ENCODE peak calls at places on chromosomes 7 and 10, in five cellular contexts. T, D, V, J and Y are unnamed samples. For H3K9me3, the result is how much of the 10 kb centered on the place peaks cover.

GRCh38 chr7:25763461-25763860 is 388.5 kb upstream of the NFE2L3 start:
- DNase-seq in T (no peak), D (no peak), V (no peak), J (no peak), Y (no peak)

GRCh38 chr10:86583983-86584382 is 62.4 kb upstream of the WAPL start:
- DNase-seq in T (no peak), D (no peak), V (no peak), J (peak), Y (no peak)

GRCh38 chr10:4241724-4242345 is 456.8 kb upstream of the KLF6 start:
- DNase-seq in T (no peak), D (no peak), V (peak), J (no peak), Y (peak)

GRCh38 chr10:2214805-2215204 is 477.5 kb upstream of the ADARB2 start:
- DNase-seq in T (no peak), D (no peak), V (no peak), J (no peak), Y (no peak)

GRCh38 chr10:100972904-100973535 is 3.7 kb downstream of the SEMA4G start:
- DNase-seq in T (peak), D (no peak), V (no peak), J (no peak), Y (no peak)

GRCh38 chr7:85736085-85736484 is 549.2 kb upstream of the SEMA3D start:
- DNase-seq in T (no peak), D (no peak), V (no peak), J (no peak), Y (no peak)

GRCh38 chr7:85162743-85163142 is 24.1 kb downstream of the SEMA3D start:
- DNase-seq in T (no peak), D (no peak), V (peak), J (no peak), Y (peak)

GRCh38 chr10:71252195-71252594 is 39.8 kb downstream of the UNC5B start:
- DNase-seq in T (no peak), D (no peak), V (no peak), J (no peak), Y (no peak)

GRCh38 chr7:44145419-44145968 is 4.4 kb upstream of the MYL7 start:
- DNase-seq in T (peak), D (no peak), V (no peak), J (no peak), Y (no peak)

GRCh38 chr10:107914450-107915276 is 750.2 kb upstream of the SORCS1 start:
- DNase-seq in T (no peak), D (no peak), V (peak), J (no peak), Y (no peak)

GRCh38 chr10:6301482-6302083 is 98.9 kb downstream of the PFKFB3 start:
- DNase-seq in T (no peak), D (no peak), V (no peak), J (peak), Y (no peak)

GRCh38 chr10:124464028-124464751 is 2.6 kb downstream of the LHPP start:
- DNase-seq in T (no peak), D (no peak), V (no peak), J (no peak), Y (no peak)

GRCh38 chr7:105408791-105409410 is 20.2 kb upstream of the SRPK2 start:
- DNase-seq in T (no peak), D (no peak), V (no peak), J (no peak), Y (no peak)

GRCh38 chr10:4195214-4195613 is 410.2 kb upstream of the KLF6 start:
- DNase-seq in T (no peak), D (peak), V (peak), J (peak), Y (no peak)

GRCh38 chr10:102310356-102311024 is 65.2 kb downstream of the GBF1 start:
- DNase-seq in T (no peak), D (peak), V (peak), J (peak), Y (peak)

GRCh38 chr10:35092851-35093250 is 2.7 kb upstream of the CUL2 start:
- DNase-seq in T (no peak), D (no peak), V (peak), J (peak), Y (no peak)

GRCh38 chr7:158255558-158255957 is 332.1 kb downstream of the PTPRN2 start:
- DNase-seq in T (no peak), D (no peak), V (no peak), J (no peak), Y (no peak)
- H3K9me3 ChIP-seq in T (under half), D (under half), V (under half), J (under half), Y (under half)

GRCh38 chr7:41822259-41822658 is 119.4 kb upstream of the INHBA start:
- DNase-seq in T (no peak), D (no peak), V (no peak), J (no peak), Y (no peak)
- H3K27ac ChIP-seq in T (no peak), D (no peak), V (no peak), J (no peak), Y (no peak)

GRCh38 chr10:130425881-130426435 is 289.8 kb downstream of the GLRX3 start:
- DNase-seq in T (no peak), D (no peak), V (no peak), J (no peak), Y (no peak)
- H3K9me3 ChIP-seq in T (under half), D (under half), V (under half), J (under half), Y (under half)

GRCh38 chr7:73442222-73442902 is 8.8 kb downstream of the FZD9 start:
- DNase-seq in T (no peak), D (no peak), V (no peak), J (no peak), Y (no peak)

GRCh38 chr7:73442903-73443542 is 9.4 kb downstream of the FZD9 start:
- DNase-seq in T (no peak), D (no peak), V (no peak), J (no peak), Y (no peak)

GRCh38 chr7:73447121-73447520 is 13.5 kb downstream of the FZD9 start:
- DNase-seq in T (no peak), D (no peak), V (no peak), J (no peak), Y (no peak)

GRCh38 chr7:73446716-73447115 is 13.1 kb downstream of the FZD9 start:
- DNase-seq in T (no peak), D (no peak), V (no peak), J (no peak), Y (no peak)

DNA sequence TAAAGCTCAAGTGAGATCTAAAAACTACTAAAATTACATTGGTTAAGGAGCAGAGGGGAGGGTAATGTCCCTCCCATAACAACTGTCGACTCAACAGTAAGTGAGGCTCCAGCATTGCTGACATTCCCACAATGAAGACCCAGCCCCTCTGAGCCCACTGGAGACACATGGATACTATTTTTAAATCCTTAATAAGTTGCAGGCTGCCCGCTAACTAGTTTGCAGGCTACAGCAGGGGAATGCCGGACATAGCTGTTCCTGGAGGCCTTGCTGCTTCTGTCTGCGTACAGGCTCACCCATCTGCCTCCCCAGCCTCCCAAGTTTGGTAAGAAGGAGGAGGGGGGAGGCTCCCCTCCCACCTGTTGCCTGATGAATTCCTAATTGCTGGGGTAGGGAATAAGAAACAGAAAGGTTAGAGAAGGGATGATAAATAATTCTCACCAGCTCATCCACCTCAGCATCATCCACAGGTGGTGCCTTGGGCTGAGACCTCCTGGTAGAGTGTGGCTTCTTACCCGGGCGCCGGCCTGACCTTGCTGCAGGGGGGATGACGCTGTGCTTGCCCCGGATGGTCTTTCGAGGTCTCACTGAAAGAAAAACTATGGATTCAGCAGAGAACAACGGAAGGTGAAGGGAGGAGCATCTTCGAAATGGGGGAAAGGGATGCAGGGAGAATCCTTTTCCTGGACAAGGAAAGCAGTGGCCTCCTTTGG is 10.1 kb downstream of the FZD9 start:
- DNase-seq in T (no peak), D (no peak), V (no peak), J (no peak), Y (no peak)
- H3K27ac ChIP-seq in T (no peak), D (no peak), V (no peak), J (no peak), Y (no peak)

GRCh38 chr10:77120697-77121096 is 516.9 kb downstream of the KCNMA1 start:
- DNase-seq in T (no peak), D (no peak), V (no peak), J (no peak), Y (no peak)

GRCh38 chr10:77117501-77117900 is 520.1 kb downstream of the KCNMA1 start:
- DNase-seq in T (no peak), D (no peak), V (no peak), J (peak), Y (no peak)

GRCh38 chr10:77116904-77117303 is 520.7 kb downstream of the KCNMA1 start:
- DNase-seq in T (no peak), D (no peak), V (no peak), J (peak), Y (no peak)

GRCh38 chr10:77120012-77120411 is 517.6 kb downstream of the KCNMA1 start:
- DNase-seq in T (no peak), D (no peak), V (no peak), J (peak), Y (peak)

DNA sequence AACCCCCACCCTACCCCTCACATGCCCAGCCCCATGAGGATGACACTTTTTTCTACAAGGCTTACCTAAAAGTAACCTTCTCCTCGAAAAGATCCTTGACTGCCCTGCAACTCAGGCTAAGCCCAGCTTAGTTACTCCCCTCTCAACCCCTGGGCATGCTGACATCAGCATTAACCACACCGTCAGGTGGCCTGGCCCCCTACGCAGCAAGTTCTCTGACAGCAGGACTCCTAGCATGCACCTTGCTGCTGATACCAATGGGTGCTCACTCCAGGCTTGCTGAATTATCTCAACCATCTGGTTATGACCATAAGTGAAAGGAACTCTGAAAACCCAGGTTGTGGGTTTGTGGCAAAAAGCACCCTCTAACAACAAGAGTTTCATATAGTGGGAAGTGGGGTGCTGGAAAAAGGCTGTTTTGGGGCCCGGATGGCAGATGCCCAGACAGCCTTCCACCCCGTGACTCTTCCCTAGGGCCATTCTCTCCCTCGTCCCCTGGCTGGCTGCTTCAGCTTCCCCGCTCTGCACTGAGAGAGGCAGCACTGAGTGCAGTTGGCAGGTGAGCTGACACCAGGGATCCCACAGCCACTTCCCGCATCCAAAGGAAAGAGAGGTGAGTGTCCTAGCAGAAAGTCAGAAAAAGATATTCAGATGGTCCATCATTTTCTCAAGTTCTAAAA is 518.9 kb downstream of the KCNMA1 start:
- DNase-seq in T (no peak), D (no peak), V (no peak), J (no peak), Y (no peak)
- H3K9me3 ChIP-seq in T (under half), D (under half), V (under half), J (under half), Y (under half)